ENCODE peak calls at places on chromosomes 2 and 18, in five cellular contexts. One of them, this sample, is unnamed.

GRCh38 chr2:217370391-217370790 is 510.5 kb upstream of the TNP1 start:
- DNase-seq in glutamatergic neuron: no peak
- DNase-seq in head of caudate nucleus: no peak
- DNase-seq in HFF-Myc: peak; percentile 59
- DNase-seq in breast epithelium: no peak
- DNase-seq in this sample: no peak

GRCh38 chr2:11050565-11050964 is 104.7 kb upstream of the SLC66A3 start:
- DNase-seq in HFF-Myc: no peak
- DNase-seq in head of caudate nucleus: peak; percentile 49
- DNase-seq in glutamatergic neuron: no peak
- DNase-seq in breast epithelium: no peak
- DNase-seq in this sample: no peak

GRCh38 chr2:98445708-98446577 is 1.3 kb downstream of the INPP4A start:
- DNase-seq in HFF-Myc: no peak
- DNase-seq in breast epithelium: no peak
- DNase-seq in head of caudate nucleus: no peak
- DNase-seq in glutamatergic neuron: no peak
- DNase-seq in this sample: no peak

GRCh38 chr2:103959174-103960125 is 894.5 kb upstream of the POU3F3 start:
- DNase-seq in HFF-Myc: no peak
- DNase-seq in breast epithelium: no peak
- DNase-seq in glutamatergic neuron: peak; percentile 71
- DNase-seq in head of caudate nucleus: peak; percentile 63
- DNase-seq in this sample: no peak

GRCh38 chr2:231144896-231145295 is 20.1 kb upstream of the HTR2B start:
- DNase-seq in glutamatergic neuron: no peak
- DNase-seq in head of caudate nucleus: no peak
- DNase-seq in HFF-Myc: no peak
- DNase-seq in breast epithelium: no peak
- DNase-seq in this sample: no peak

GRCh38 chr2:3288455-3289163 is 89.0 kb downstream of the EIPR1 start:
- DNase-seq in glutamatergic neuron: no peak
- DNase-seq in head of caudate nucleus: no peak
- DNase-seq in breast epithelium: no peak
- DNase-seq in HFF-Myc: no peak
- DNase-seq in this sample: no peak

GRCh38 chr2:44937688-44938240 is 3.7 kb upstream of the SIX3 start:
- DNase-seq in head of caudate nucleus: no peak
- DNase-seq in breast epithelium: peak; percentile 41
- DNase-seq in HFF-Myc: no peak
- DNase-seq in glutamatergic neuron: peak; percentile 43
- DNase-seq in this sample: no peak

GRCh38 chr2:26988165-26988879 is 17.9 kb downstream of the MAPRE3 start:
- DNase-seq in head of caudate nucleus: no peak
- DNase-seq in breast epithelium: no peak
- DNase-seq in glutamatergic neuron: no peak
- DNase-seq in HFF-Myc: peak; percentile 15
- DNase-seq in this sample: no peak

GRCh38 chr18:21955757-21956652 is 213.4 kb upstream of the GATA6 start:
- DNase-seq in head of caudate nucleus: peak; percentile 77
- DNase-seq in HFF-Myc: peak; percentile 24
- DNase-seq in glutamatergic neuron: peak; percentile 93
- DNase-seq in breast epithelium: peak; percentile 74
- DNase-seq in this sample: peak; percentile 78

GRCh38 chr2:96847586-96847985 is 3.8 kb upstream of the ANKRD23 start:
- DNase-seq in breast epithelium: no peak
- DNase-seq in glutamatergic neuron: peak; percentile 64
- DNase-seq in HFF-Myc: no peak
- DNase-seq in head of caudate nucleus: no peak
- DNase-seq in this sample: no peak

GRCh38 chr2:37268111-37268510 is 36.7 kb downstream of the NDUFAF7 start:
- DNase-seq in glutamatergic neuron: no peak
- DNase-seq in HFF-Myc: no peak
- DNase-seq in breast epithelium: no peak
- DNase-seq in head of caudate nucleus: no peak
- DNase-seq in this sample: no peak

GRCh38 chr2:72211777-72212515 is 64.3 kb upstream of the CYP26B1 start:
- DNase-seq in glutamatergic neuron: no peak
- DNase-seq in head of caudate nucleus: no peak
- DNase-seq in HFF-Myc: no peak
- DNase-seq in breast epithelium: no peak
- DNase-seq in this sample: no peak

GRCh38 chr18:6683112-6683876 is 46.2 kb upstream of the ARHGAP28 start:
- DNase-seq in head of caudate nucleus: no peak
- DNase-seq in glutamatergic neuron: no peak
- DNase-seq in HFF-Myc: no peak
- DNase-seq in breast epithelium: no peak
- DNase-seq in this sample: no peak

GRCh38 chr2:73258186-73258912 is 24.2 kb downstream of the CCT7 start:
- DNase-seq in breast epithelium: no peak
- DNase-seq in glutamatergic neuron: no peak
- DNase-seq in HFF-Myc: no peak
- DNase-seq in head of caudate nucleus: no peak
- DNase-seq in this sample: no peak

GRCh38 chr2:5409925-5410360 is 282.2 kb upstream of the SOX11 start:
- DNase-seq in breast epithelium: no peak
- DNase-seq in HFF-Myc: no peak
- DNase-seq in glutamatergic neuron: peak; percentile 51
- DNase-seq in head of caudate nucleus: no peak
- DNase-seq in this sample: no peak

GRCh38 chr2:6653281-6653750 is 212.4 kb downstream of the CMPK2 start:
- DNase-seq in head of caudate nucleus: no peak
- DNase-seq in glutamatergic neuron: no peak
- DNase-seq in HFF-Myc: no peak
- DNase-seq in breast epithelium: no peak
- DNase-seq in this sample: no peak

GRCh38 chr2:221629478-221629877 is 57.4 kb upstream of the EPHA4 start:
- DNase-seq in breast epithelium: no peak
- DNase-seq in head of caudate nucleus: no peak
- DNase-seq in glutamatergic neuron: no peak
- DNase-seq in HFF-Myc: peak; percentile 36
- DNase-seq in this sample: no peak

GRCh38 chr2:110994250-110994961 is 126.3 kb upstream of the BCL2L11 start:
- DNase-seq in head of caudate nucleus: no peak
- DNase-seq in breast epithelium: no peak
- DNase-seq in glutamatergic neuron: no peak
- DNase-seq in HFF-Myc: no peak
- DNase-seq in this sample: no peak

GRCh38 chr18:34551824-34552223 is 158.3 kb upstream of the DTNA start:
- DNase-seq in breast epithelium: no peak
- DNase-seq in head of caudate nucleus: no peak
- DNase-seq in glutamatergic neuron: no peak
- DNase-seq in HFF-Myc: no peak
- DNase-seq in this sample: no peak

GRCh38 chr2:196681510-196681909 is 42.0 kb downstream of the CCDC150 start:
- DNase-seq in HFF-Myc: no peak
- DNase-seq in breast epithelium: no peak
- DNase-seq in glutamatergic neuron: no peak
- DNase-seq in head of caudate nucleus: no peak
- DNase-seq in this sample: no peak

This sample was measured in T-helper 9 cell.